ENCODE peak calls at places on chromosomes 7 and 10, in eight cellular contexts. One of them, this sample, is unnamed. For H3K4me1, the result is how much of the 10 kb centered on the place peaks cover.

GRCh38 chr7:95718556-95719410 is 53.6 kb upstream of the DYNC1I1 start:
- DNase-seq in Panc1: peak
- DNase-seq in cardiac muscle cell: no peak
- DNase-seq in neural progenitor cell: no peak
- DNase-seq in hepatocyte: no peak
- DNase-seq in esophagus muscularis mucosa: no peak
- DNase-seq in heart right ventricle: no peak
- DNase-seq in uterus: no peak
- DNase-seq in this sample: no peak

GRCh38 chr7:144517762-144518161 is 114.3 kb upstream of the NOBOX start:
- DNase-seq in cardiac muscle cell: no peak
- DNase-seq in esophagus muscularis mucosa: no peak
- DNase-seq in hepatocyte: no peak
- DNase-seq in heart right ventricle: no peak
- DNase-seq in neural progenitor cell: no peak
- DNase-seq in Panc1: no peak
- DNase-seq in uterus: no peak
- DNase-seq in this sample: no peak

GRCh38 chr7:157977306-157977705 is 610.3 kb downstream of the PTPRN2 start:
- DNase-seq in heart right ventricle: no peak
- DNase-seq in neural progenitor cell: no peak
- DNase-seq in uterus: no peak
- DNase-seq in Panc1: no peak
- DNase-seq in hepatocyte: no peak
- DNase-seq in esophagus muscularis mucosa: no peak
- DNase-seq in cardiac muscle cell: no peak
- DNase-seq in this sample: no peak

GRCh38 chr10:51524041-51524440 is 175.4 kb downstream of the CSTF2T start:
- DNase-seq in uterus: no peak
- DNase-seq in cardiac muscle cell: no peak
- DNase-seq in hepatocyte: no peak
- DNase-seq in neural progenitor cell: no peak
- DNase-seq in heart right ventricle: no peak
- DNase-seq in Panc1: no peak
- DNase-seq in esophagus muscularis mucosa: no peak
- DNase-seq in this sample: no peak

GRCh38 chr10:83612050-83612449 is 527.3 kb upstream of the GHITM start:
- DNase-seq in esophagus muscularis mucosa: no peak
- DNase-seq in heart right ventricle: no peak
- DNase-seq in uterus: no peak
- DNase-seq in Panc1: no peak
- DNase-seq in cardiac muscle cell: no peak
- DNase-seq in hepatocyte: no peak
- DNase-seq in neural progenitor cell: no peak
- DNase-seq in this sample: no peak

GRCh38 chr10:93806882-93807281 is 49.1 kb downstream of the LGI1 start:
- DNase-seq in heart right ventricle: no peak
- DNase-seq in cardiac muscle cell: no peak
- DNase-seq in neural progenitor cell: no peak
- DNase-seq in esophagus muscularis mucosa: no peak
- DNase-seq in Panc1: no peak
- DNase-seq in hepatocyte: no peak
- DNase-seq in uterus: no peak
- DNase-seq in this sample: peak

GRCh38 chr10:43013065-43013464 is 63.8 kb upstream of the RET start:
- DNase-seq in neural progenitor cell: no peak
- DNase-seq in esophagus muscularis mucosa: no peak
- DNase-seq in hepatocyte: no peak
- DNase-seq in Panc1: no peak
- DNase-seq in uterus: no peak
- DNase-seq in cardiac muscle cell: no peak
- DNase-seq in heart right ventricle: no peak
- DNase-seq in this sample: no peak

GRCh38 chr7:24756989-24757798 is at the start of gene GSDME:
- DNase-seq in heart right ventricle: peak
- DNase-seq in hepatocyte: peak
- DNase-seq in Panc1: no peak
- DNase-seq in esophagus muscularis mucosa: no peak
- DNase-seq in cardiac muscle cell: peak
- DNase-seq in neural progenitor cell: peak
- DNase-seq in uterus: peak
- DNase-seq in this sample: peak

GRCh38 chr7:107594961-107595737 is 15.1 kb downstream of the BCAP29 start:
- DNase-seq in Panc1: peak
- DNase-seq in hepatocyte: no peak
- DNase-seq in heart right ventricle: peak
- DNase-seq in neural progenitor cell: no peak
- DNase-seq in uterus: no peak
- DNase-seq in cardiac muscle cell: no peak
- DNase-seq in esophagus muscularis mucosa: no peak
- DNase-seq in this sample: no peak

GRCh38 chr10:33860994-33861393 is 526.5 kb upstream of the NRP1 start:
- DNase-seq in heart right ventricle: no peak
- DNase-seq in uterus: no peak
- DNase-seq in neural progenitor cell: no peak
- DNase-seq in cardiac muscle cell: no peak
- DNase-seq in Panc1: no peak
- DNase-seq in esophagus muscularis mucosa: peak
- DNase-seq in hepatocyte: no peak
- DNase-seq in this sample: no peak

GRCh38 chr7:20359397-20359963 is 28.8 kb downstream of the ITGB8 start:
- DNase-seq in Panc1: no peak
- DNase-seq in hepatocyte: no peak
- DNase-seq in esophagus muscularis mucosa: no peak
- DNase-seq in uterus: no peak
- DNase-seq in neural progenitor cell: no peak
- DNase-seq in heart right ventricle: no peak
- DNase-seq in cardiac muscle cell: no peak
- DNase-seq in this sample: no peak

GRCh38 chr7:45239486-45239885 is 81.9 kb downstream of the RAMP3 start:
- DNase-seq in esophagus muscularis mucosa: peak
- DNase-seq in Panc1: no peak
- DNase-seq in cardiac muscle cell: no peak
- DNase-seq in neural progenitor cell: no peak
- DNase-seq in uterus: no peak
- DNase-seq in hepatocyte: no peak
- DNase-seq in heart right ventricle: no peak
- DNase-seq in this sample: no peak

GRCh38 chr10:32149257-32149955 is 93.2 kb upstream of the KIF5B start:
- DNase-seq in neural progenitor cell: no peak
- DNase-seq in hepatocyte: no peak
- DNase-seq in Panc1: no peak
- DNase-seq in uterus: peak
- DNase-seq in esophagus muscularis mucosa: peak
- DNase-seq in cardiac muscle cell: no peak
- DNase-seq in heart right ventricle: peak
- DNase-seq in this sample: peak

GRCh38 chr7:18590259-18590658 is 94.7 kb downstream of the HDAC9 start:
- DNase-seq in Panc1: no peak
- DNase-seq in hepatocyte: no peak
- DNase-seq in uterus: no peak
- DNase-seq in esophagus muscularis mucosa: no peak
- DNase-seq in neural progenitor cell: no peak
- DNase-seq in cardiac muscle cell: no peak
- DNase-seq in heart right ventricle: no peak
- DNase-seq in this sample: no peak

GRCh38 chr7:157474685-157475084 is 137.9 kb downstream of the DNAJB6 start:
- DNase-seq in neural progenitor cell: peak
- DNase-seq in Panc1: no peak
- DNase-seq in uterus: peak
- DNase-seq in hepatocyte: no peak
- DNase-seq in heart right ventricle: no peak
- DNase-seq in cardiac muscle cell: no peak
- DNase-seq in esophagus muscularis mucosa: no peak
- DNase-seq in this sample: no peak

GRCh38 chr7:130961128-130961601 is 227.2 kb upstream of the KLF14 start:
- DNase-seq in heart right ventricle: no peak
- DNase-seq in neural progenitor cell: no peak
- DNase-seq in cardiac muscle cell: no peak
- DNase-seq in esophagus muscularis mucosa: no peak
- DNase-seq in uterus: no peak
- DNase-seq in Panc1: no peak
- DNase-seq in hepatocyte: no peak
- DNase-seq in this sample: no peak

GRCh38 chr10:32692174-32692573 is 246.2 kb downstream of the CCDC7 start:
- DNase-seq in cardiac muscle cell: no peak
- DNase-seq in neural progenitor cell: peak
- DNase-seq in hepatocyte: no peak
- DNase-seq in Panc1: peak
- DNase-seq in uterus: no peak
- DNase-seq in heart right ventricle: no peak
- DNase-seq in esophagus muscularis mucosa: no peak
- DNase-seq in this sample: no peak

DNA sequence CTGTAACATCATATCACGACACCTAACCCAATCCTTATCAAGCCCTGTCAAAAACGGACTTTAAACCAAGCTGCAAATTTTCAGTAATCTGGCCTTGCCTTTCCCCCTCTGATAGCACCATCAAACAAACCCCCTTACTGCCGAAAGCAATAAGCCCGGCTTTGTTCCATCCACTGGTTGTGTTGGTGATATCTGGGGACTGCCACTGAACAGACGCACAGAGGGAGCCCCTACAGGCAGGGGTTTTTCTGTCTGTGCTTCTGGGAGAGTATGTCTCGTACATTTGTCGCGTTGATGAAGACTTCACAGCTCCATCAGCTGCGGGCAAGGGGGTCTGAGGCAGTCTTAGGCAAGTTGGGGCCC is 550 bp upstream of the PLAU start:
- DNase-seq in uterus: no peak
- DNase-seq in hepatocyte: no peak
- DNase-seq in neural progenitor cell: peak
- DNase-seq in heart right ventricle: no peak
- DNase-seq in cardiac muscle cell: peak
- DNase-seq in esophagus muscularis mucosa: no peak
- DNase-seq in Panc1: no peak
- DNase-seq in this sample: no peak
- H3K4me1 ChIP-seq in uterus: under half
- H3K4me1 ChIP-seq in hepatocyte: under half
- H3K4me1 ChIP-seq in neural progenitor cell: under half
- H3K4me1 ChIP-seq in heart right ventricle: half or more
- H3K4me1 ChIP-seq in cardiac muscle cell: under half
- H3K4me1 ChIP-seq in esophagus muscularis mucosa: half or more
- H3K4me1 ChIP-seq in Panc1: half or more
- H3K4me1 ChIP-seq in this sample: under half

GRCh38 chr10:28965937-28966336 is 288.6 kb downstream of the BAMBI start:
- DNase-seq in hepatocyte: no peak
- DNase-seq in heart right ventricle: no peak
- DNase-seq in uterus: no peak
- DNase-seq in neural progenitor cell: no peak
- DNase-seq in esophagus muscularis mucosa: no peak
- DNase-seq in Panc1: no peak
- DNase-seq in cardiac muscle cell: peak
- DNase-seq in this sample: no peak

GRCh38 chr10:28958468-28958867 is 281.1 kb downstream of the BAMBI start:
- DNase-seq in hepatocyte: no peak
- DNase-seq in Panc1: no peak
- DNase-seq in neural progenitor cell: no peak
- DNase-seq in esophagus muscularis mucosa: no peak
- DNase-seq in cardiac muscle cell: no peak
- DNase-seq in uterus: no peak
- DNase-seq in heart right ventricle: no peak
- DNase-seq in this sample: no peak

GRCh38 chr10:28959850-28960501 is 282.7 kb downstream of the BAMBI start:
- DNase-seq in uterus: no peak
- DNase-seq in esophagus muscularis mucosa: peak
- DNase-seq in cardiac muscle cell: peak
- DNase-seq in Panc1: no peak
- DNase-seq in heart right ventricle: no peak
- DNase-seq in hepatocyte: no peak
- DNase-seq in neural progenitor cell: no peak
- DNase-seq in this sample: no peak

GRCh38 chr10:28962768-28963167 is 285.4 kb downstream of the BAMBI start:
- DNase-seq in Panc1: no peak
- DNase-seq in cardiac muscle cell: no peak
- DNase-seq in uterus: no peak
- DNase-seq in heart right ventricle: no peak
- DNase-seq in hepatocyte: no peak
- DNase-seq in neural progenitor cell: no peak
- DNase-seq in esophagus muscularis mucosa: no peak
- DNase-seq in this sample: no peak

DNA sequence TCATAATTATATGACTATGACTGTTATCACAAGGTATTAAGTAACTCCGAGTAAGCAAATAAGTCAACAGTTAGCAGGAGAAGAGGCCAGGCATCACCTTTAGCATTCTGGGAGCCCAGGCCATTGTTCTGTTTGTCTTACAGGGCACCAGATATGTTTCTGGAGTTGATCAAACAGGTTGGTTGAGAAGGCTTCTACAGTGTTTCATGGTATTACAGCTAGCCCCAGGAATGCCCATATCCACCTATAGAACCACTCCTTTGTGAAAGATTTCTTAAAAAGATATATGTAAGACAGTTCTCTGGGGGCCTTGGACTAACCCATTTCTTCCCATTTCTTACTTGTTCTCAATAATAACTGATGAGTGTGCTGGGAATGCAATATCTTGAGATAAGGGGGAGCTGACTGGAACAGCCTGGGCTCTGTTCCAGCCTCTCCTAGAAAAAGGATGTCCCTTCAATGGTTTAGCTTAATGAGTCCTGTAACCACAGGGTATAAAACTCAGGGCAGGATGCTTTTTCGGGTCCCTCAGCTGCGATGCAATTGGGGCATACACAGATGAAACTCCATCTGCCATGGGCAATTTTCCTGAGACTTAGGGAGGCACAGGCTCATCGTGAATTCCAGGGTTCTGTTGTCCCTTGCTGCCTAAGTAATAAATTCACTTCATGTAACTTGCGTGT is 286.4 kb downstream of the BAMBI start:
- DNase-seq in Panc1: no peak
- DNase-seq in esophagus muscularis mucosa: no peak
- DNase-seq in hepatocyte: no peak
- DNase-seq in neural progenitor cell: no peak
- DNase-seq in uterus: no peak
- DNase-seq in heart right ventricle: no peak
- DNase-seq in cardiac muscle cell: no peak
- DNase-seq in this sample: no peak
- TF ChIP-seq CTCF in Panc1: no peak
- TF ChIP-seq CTCF in esophagus muscularis mucosa: no peak
- TF ChIP-seq CTCF in hepatocyte: no peak
- TF ChIP-seq CTCF in neural progenitor cell: no peak
- TF ChIP-seq CTCF in uterus: no peak
- TF ChIP-seq CTCF in heart right ventricle: no peak
- TF ChIP-seq CTCF in cardiac muscle cell: no peak
- TF ChIP-seq CTCF in this sample: no peak

GRCh38 chr10:29257784-29258135 is 31.1 kb upstream of the LYZL1 start:
- DNase-seq in uterus: peak
- DNase-seq in neural progenitor cell: no peak
- DNase-seq in esophagus muscularis mucosa: no peak
- DNase-seq in hepatocyte: no peak
- DNase-seq in cardiac muscle cell: no peak
- DNase-seq in Panc1: no peak
- DNase-seq in heart right ventricle: no peak
- DNase-seq in this sample: no peak
- H3K4me1 ChIP-seq in uterus: under half
- H3K4me1 ChIP-seq in neural progenitor cell: under half
- H3K4me1 ChIP-seq in esophagus muscularis mucosa: under half
- H3K4me1 ChIP-seq in hepatocyte: half or more
- H3K4me1 ChIP-seq in cardiac muscle cell: half or more
- H3K4me1 ChIP-seq in Panc1: under half
- H3K4me1 ChIP-seq in heart right ventricle: under half
- H3K4me1 ChIP-seq in this sample: under half

DNA sequence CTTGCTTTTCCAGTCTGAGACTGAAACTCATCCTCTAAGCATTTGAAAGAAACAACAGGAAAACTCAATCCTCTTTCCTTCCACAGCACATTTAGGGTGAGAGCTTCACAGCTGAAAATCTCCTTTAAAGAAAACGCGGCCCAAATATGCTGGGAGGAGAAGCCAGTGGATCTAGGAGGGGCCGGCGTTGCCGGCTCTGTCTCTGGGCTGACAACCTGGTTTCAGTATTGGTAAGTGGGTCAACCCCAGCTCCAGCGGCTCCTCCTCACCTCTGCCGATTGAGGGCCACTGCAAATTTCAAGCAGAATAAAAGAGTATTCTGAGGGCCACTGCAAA is 75.3 kb upstream of the CPXM2 start:
- DNase-seq in neural progenitor cell: no peak
- DNase-seq in cardiac muscle cell: no peak
- DNase-seq in esophagus muscularis mucosa: peak
- DNase-seq in heart right ventricle: no peak
- DNase-seq in Panc1: no peak
- DNase-seq in uterus: no peak
- DNase-seq in hepatocyte: no peak
- DNase-seq in this sample: no peak
- TF ChIP-seq CTCF in neural progenitor cell: no peak
- TF ChIP-seq CTCF in cardiac muscle cell: no peak
- TF ChIP-seq CTCF in esophagus muscularis mucosa: no peak
- TF ChIP-seq CTCF in heart right ventricle: no peak
- TF ChIP-seq CTCF in Panc1: no peak
- TF ChIP-seq CTCF in uterus: no peak
- TF ChIP-seq CTCF in hepatocyte: no peak
- TF ChIP-seq CTCF in this sample: no peak

This sample was measured in psoas muscle.